ENCODE peak calls at places on chromosomes 6 and 20, in four cellular contexts. One of them, this sample, is unnamed.

GRCh38 chr6:381742-382461 is 9.7 kb upstream of the IRF4 start:
- DNase-seq in HepG2: no peak
- DNase-seq in GM12878: no peak
- DNase-seq in K562: no peak
- DNase-seq in this sample: no peak

GRCh38 chr20:59003836-59004492 is 3.1 kb downstream of the CTSZ start:
- DNase-seq in K562: no peak
- DNase-seq in HepG2: no peak
- DNase-seq in GM12878: no peak
- DNase-seq in this sample: no peak

GRCh38 chr6:159919011-159919511 is 28.3 kb downstream of the MAS1 start:
- DNase-seq in K562: no peak
- DNase-seq in GM12878: no peak
- DNase-seq in HepG2: no peak
- DNase-seq in this sample: no peak

GRCh38 chr6:104958720-104959452 is 2.0 kb downstream of the LIN28B start:
- DNase-seq in GM12878: no peak
- DNase-seq in HepG2: peak; percentile 68
- DNase-seq in K562: peak; percentile 31
- DNase-seq in this sample: peak; percentile 0

GRCh38 chr20:50595433-50595895 is 85.3 kb downstream of the PTPN1 start:
- DNase-seq in K562: no peak
- DNase-seq in HepG2: no peak
- DNase-seq in GM12878: no peak
- DNase-seq in this sample: no peak

GRCh38 chr6:5782783-5783567 is 223.8 kb downstream of the NRN1 start:
- DNase-seq in GM12878: no peak
- DNase-seq in K562: no peak
- DNase-seq in HepG2: peak; percentile 12
- DNase-seq in this sample: no peak

GRCh38 chr6:11143394-11144371 is 32.2 kb upstream of the ERVFRD-1 start:
- DNase-seq in K562: peak; percentile 82
- DNase-seq in GM12878: no peak
- DNase-seq in HepG2: peak; percentile 91
- DNase-seq in this sample: peak; percentile 64

GRCh38 chr6:126804255-126805064 is 314.0 kb upstream of the RSPO3 start:
- DNase-seq in HepG2: peak; percentile 51
- DNase-seq in K562: peak; percentile 28
- DNase-seq in GM12878: no peak
- DNase-seq in this sample: peak; percentile 19

GRCh38 chr6:170226647-170227046 is 64.2 kb downstream of the DLL1 start:
- DNase-seq in GM12878: no peak
- DNase-seq in HepG2: no peak
- DNase-seq in K562: no peak
- DNase-seq in this sample: no peak

GRCh38 chr20:15951711-15952110 is 621.5 kb downstream of the KIF16B start:
- DNase-seq in GM12878: no peak
- DNase-seq in K562: no peak
- DNase-seq in HepG2: no peak
- DNase-seq in this sample: no peak

GRCh38 chr20:62523473-62524203 is 47.8 kb upstream of the GATA5 start:
- DNase-seq in K562: peak; percentile 98
- DNase-seq in GM12878: no peak
- DNase-seq in HepG2: peak; percentile 80
- DNase-seq in this sample: peak; percentile 49

GRCh38 chr6:1108198-1108597 is 203.7 kb upstream of the FOXQ1 start:
- DNase-seq in K562: no peak
- DNase-seq in GM12878: no peak
- DNase-seq in HepG2: no peak
- DNase-seq in this sample: no peak

GRCh38 chr6:109453156-109453555 is 2.4 kb downstream of the MICAL1 start:
- DNase-seq in HepG2: no peak
- DNase-seq in K562: no peak
- DNase-seq in GM12878: no peak
- DNase-seq in this sample: no peak

GRCh38 chr6:125818659-125819297 is 28.0 kb downstream of the NCOA7 start:
- DNase-seq in K562: no peak
- DNase-seq in GM12878: no peak
- DNase-seq in HepG2: no peak
- DNase-seq in this sample: no peak

GRCh38 chr6:11236351-11236750 is 3.9 kb upstream of the NEDD9 start:
- DNase-seq in HepG2: no peak
- DNase-seq in K562: no peak
- DNase-seq in GM12878: peak; percentile 56
- DNase-seq in this sample: no peak

GRCh38 chr6:43966806-43967575 is 160.3 kb downstream of the MRPL14 start:
- DNase-seq in HepG2: no peak
- DNase-seq in GM12878: no peak
- DNase-seq in K562: no peak
- DNase-seq in this sample: no peak

GRCh38 chr6:99026135-99026534 is 78.4 kb upstream of the FBXL4 start:
- DNase-seq in HepG2: no peak
- DNase-seq in K562: no peak
- DNase-seq in GM12878: no peak
- DNase-seq in this sample: no peak

GRCh38 chr6:29035951-29036350 is 9.0 kb downstream of the OR2W1 start:
- DNase-seq in GM12878: no peak
- DNase-seq in HepG2: no peak
- DNase-seq in K562: no peak
- DNase-seq in this sample: no peak

GRCh38 chr6:66926060-66926459 is 1219.0 kb upstream of the EYS start:
- DNase-seq in GM12878: no peak
- DNase-seq in HepG2: peak; percentile 69
- DNase-seq in K562: peak; percentile 10
- DNase-seq in this sample: peak; percentile 1

GRCh38 chr6:9121551-9121950 is 686.2 kb upstream of the SLC35B3 start:
- DNase-seq in HepG2: no peak
- DNase-seq in GM12878: no peak
- DNase-seq in K562: no peak
- DNase-seq in this sample: no peak

GRCh38 chr20:32144898-32145662 is 35.6 kb downstream of the TM9SF4 start:
- DNase-seq in GM12878: no peak
- DNase-seq in HepG2: no peak
- DNase-seq in K562: no peak
- DNase-seq in this sample: no peak

GRCh38 chr6:32604434-32604877 is 14.8 kb upstream of the HLA-DRB1 start:
- DNase-seq in K562: no peak
- DNase-seq in GM12878: peak; percentile 82
- DNase-seq in HepG2: no peak
- DNase-seq in this sample: no peak

GRCh38 chr6:9646346-9647042 is 768.4 kb downstream of the TFAP2A start:
- DNase-seq in K562: no peak
- DNase-seq in HepG2: no peak
- DNase-seq in GM12878: no peak
- DNase-seq in this sample: no peak

GRCh38 chr6:109045423-109046012 is 49.1 kb downstream of the SESN1 start:
- DNase-seq in K562: no peak
- DNase-seq in GM12878: no peak
- DNase-seq in HepG2: no peak
- DNase-seq in this sample: no peak

GRCh38 chr6:70310063-70310694 is 7.3 kb upstream of the COL9A1 start:
- DNase-seq in GM12878: no peak
- DNase-seq in HepG2: peak; percentile 33
- DNase-seq in K562: peak; percentile 20
- DNase-seq in this sample: peak; percentile 40
- TF ChIP-seq MAX in GM12878: no peak
- TF ChIP-seq MAX in HepG2: no peak
- TF ChIP-seq MAX in K562: no peak
- TF ChIP-seq MAX in this sample: no peak

DNA sequence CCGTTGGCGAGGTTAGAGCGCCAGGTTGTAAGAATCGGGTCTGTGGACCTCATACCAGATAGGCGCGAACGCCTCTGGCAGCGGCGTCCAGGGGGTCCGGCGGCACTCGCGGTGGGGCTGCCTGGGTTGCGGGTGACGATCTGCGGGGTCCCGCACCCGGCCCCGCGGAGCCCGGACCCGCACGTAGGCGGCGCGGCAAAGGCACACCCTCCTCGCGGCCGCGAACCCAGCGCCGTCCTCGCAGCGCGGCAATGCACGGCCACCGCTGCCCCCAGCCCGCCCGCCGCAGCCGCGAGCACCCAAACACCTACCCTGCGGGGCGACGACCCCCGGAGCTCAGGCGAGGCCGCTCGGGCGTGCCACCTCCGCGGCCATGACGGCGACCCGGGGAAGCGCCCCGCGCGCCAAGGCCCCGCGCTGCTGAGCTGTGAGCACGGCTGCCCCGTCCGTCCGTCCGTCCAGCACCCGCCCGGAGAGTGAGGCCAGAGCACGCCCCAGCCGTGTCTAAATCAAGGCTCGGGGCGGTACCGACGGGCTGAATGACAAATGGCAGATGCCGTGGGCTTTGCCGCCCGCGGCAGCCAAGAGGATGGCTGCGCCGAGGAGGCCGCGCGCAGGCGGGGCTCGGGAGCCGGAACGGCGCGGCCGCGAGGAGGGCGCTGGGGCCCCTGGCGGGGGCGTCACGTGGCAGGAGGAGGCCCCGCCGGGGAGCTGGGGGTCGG is at the start of gene PLAGL1:
- DNase-seq in HepG2: peak; percentile 4
- DNase-seq in GM12878: no peak
- DNase-seq in K562: peak; percentile 56
- DNase-seq in this sample: peak; percentile 38
- H3K9ac ChIP-seq in HepG2: peak within 1 kb of the TSS; percentile 49
- H3K9ac ChIP-seq in GM12878: peak within 1 kb of the TSS; percentile 13
- H3K9ac ChIP-seq in K562: peak within 1 kb of the TSS; percentile 91
- H3K9ac ChIP-seq in this sample: peak within 1 kb of the TSS; percentile 84

GRCh38 chr6:40353197-40353966 is 233.8 kb downstream of the LRFN2 start:
- DNase-seq in HepG2: no peak
- DNase-seq in GM12878: no peak
- DNase-seq in K562: peak; percentile 3
- DNase-seq in this sample: no peak
- TF ChIP-seq RAD21 in HepG2: no peak
- TF ChIP-seq RAD21 in GM12878: no peak
- TF ChIP-seq RAD21 in K562: no peak
- TF ChIP-seq RAD21 in this sample: no peak

DNA sequence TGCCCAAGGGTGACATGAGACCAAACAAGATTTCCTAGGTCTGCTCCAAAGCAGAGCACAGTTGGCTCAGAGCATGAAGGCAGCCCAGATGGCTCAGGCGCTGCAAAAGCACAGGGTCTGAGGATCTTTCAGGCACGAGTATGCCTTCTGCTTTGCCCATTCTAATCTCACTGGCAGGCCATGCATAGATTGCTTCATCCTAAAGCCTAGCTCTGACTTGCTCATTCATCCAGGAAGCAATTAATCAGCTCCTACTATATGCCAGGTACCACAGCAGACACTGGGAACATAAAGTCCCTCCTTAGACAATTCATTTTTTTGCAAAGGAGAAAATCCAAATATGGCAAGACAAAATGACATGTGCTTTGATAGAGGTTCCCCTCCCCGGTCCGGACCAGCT is 31.2 kb downstream of the GPLD1 start:
- DNase-seq in K562: no peak
- DNase-seq in HepG2: no peak
- DNase-seq in GM12878: no peak
- DNase-seq in this sample: no peak
- TF ChIP-seq MAX in K562: no peak
- TF ChIP-seq MAX in HepG2: no peak
- TF ChIP-seq MAX in GM12878: no peak
- TF ChIP-seq MAX in this sample: no peak

DNA sequence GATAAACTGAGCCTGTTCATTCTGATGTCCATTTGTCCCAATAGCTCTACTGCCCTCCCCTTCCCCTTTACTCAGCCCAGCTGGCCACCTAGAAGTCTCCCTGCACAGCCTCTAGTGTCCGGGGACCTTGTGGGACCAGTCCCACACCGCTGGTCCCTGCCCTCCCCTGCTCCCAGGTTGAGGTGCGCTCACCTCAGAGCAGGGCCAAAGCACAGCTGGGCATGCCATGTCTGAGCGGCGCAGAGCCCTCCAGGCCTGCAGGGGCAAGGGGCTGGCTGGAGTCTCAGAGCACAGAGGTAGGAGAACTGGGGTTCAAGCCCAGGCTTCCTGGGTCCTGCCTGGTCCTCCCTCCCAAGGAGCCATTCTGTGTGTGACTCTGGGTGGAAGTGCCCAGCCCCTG is 24.7 kb upstream of the FANCE start:
- DNase-seq in HepG2: no peak
- DNase-seq in GM12878: no peak
- DNase-seq in K562: no peak
- DNase-seq in this sample: no peak
- H3K9ac ChIP-seq in HepG2: no peak overlapping the region
- H3K9ac ChIP-seq in GM12878: no peak overlapping the region
- H3K9ac ChIP-seq in K562: no peak overlapping the region
- H3K9ac ChIP-seq in this sample: no peak overlapping the region

GRCh38 chr6:36350681-36351091 is 14.0 kb upstream of the BNIP5 start:
- DNase-seq in K562: peak; percentile 67
- DNase-seq in GM12878: no peak
- DNase-seq in HepG2: no peak
- DNase-seq in this sample: no peak

GRCh38 chr6:36355819-36356218 is 19.1 kb upstream of the BNIP5 start:
- DNase-seq in GM12878: no peak
- DNase-seq in HepG2: no peak
- DNase-seq in K562: no peak
- DNase-seq in this sample: no peak

GRCh38 chr6:36351152-36351571 is 14.5 kb upstream of the BNIP5 start:
- DNase-seq in HepG2: no peak
- DNase-seq in GM12878: no peak
- DNase-seq in K562: no peak
- DNase-seq in this sample: no peak

GRCh38 chr6:36352477-36353157 is 15.9 kb upstream of the BNIP5 start:
- DNase-seq in HepG2: no peak
- DNase-seq in K562: no peak
- DNase-seq in GM12878: no peak
- DNase-seq in this sample: no peak

DNA sequence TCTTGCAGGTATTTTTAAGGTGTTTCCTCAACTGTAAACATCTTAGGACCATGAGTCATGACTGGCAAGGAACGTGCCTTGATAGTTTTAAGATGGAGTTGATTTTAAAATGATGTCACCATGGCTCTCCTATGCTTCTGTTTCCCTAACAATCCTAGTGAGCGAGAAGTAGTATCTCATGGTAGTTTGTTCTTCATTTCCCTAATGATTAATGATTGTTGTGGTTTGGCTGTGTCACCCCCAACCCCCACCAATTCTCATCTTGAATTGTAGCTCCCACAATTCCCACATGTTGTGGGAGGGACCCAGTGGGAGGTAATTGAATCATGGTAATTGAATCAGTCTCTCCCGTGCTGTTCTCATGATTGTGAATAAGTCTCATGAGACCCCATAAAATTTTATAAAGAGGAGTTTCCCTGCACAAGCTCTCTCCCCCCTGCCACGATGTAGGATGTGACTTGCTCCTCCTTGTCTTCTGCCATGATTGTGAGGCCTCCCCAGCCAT is 16.8 kb upstream of the BNIP5 start:
- DNase-seq in GM12878: no peak
- DNase-seq in HepG2: no peak
- DNase-seq in K562: no peak
- DNase-seq in this sample: no peak
- TF ChIP-seq RAD21 in GM12878: no peak
- TF ChIP-seq RAD21 in HepG2: no peak
- TF ChIP-seq RAD21 in K562: no peak
- TF ChIP-seq RAD21 in this sample: no peak